ENCODE peak calls at places on chromosomes 11 and 22, in ten cellular contexts. L, V, E, S, W, P, A, N, I and Z are unnamed samples.

GRCh38 chr22:30277547-30278344 is 11.1 kb upstream of the OSM start:
- DNase-seq in A (no peak), E (peak; percentile 53), L (no peak), I (peak; percentile 78), N (peak; percentile 56), V (no peak), P (no peak), S (no peak), W (peak; percentile 64), Z (no peak)

GRCh38 chr11:126408901-126409670 is 53.6 kb downstream of the ST3GAL4 start:
- DNase-seq in I (no peak), E (no peak), V (no peak), N (no peak), L (no peak), S (no peak), A (no peak), P (no peak), W (no peak), Z (no peak)

GRCh38 chr11:57303280-57303989 is 21.3 kb downstream of the TNKS1BP1 start:
- DNase-seq in E (no peak), P (no peak), S (no peak), W (no peak), V (no peak), A (no peak), N (no peak), L (peak; percentile 45), I (no peak), Z (no peak)

GRCh38 chr22:46946383-46946965 is 184.0 kb downstream of the TBC1D22A start:
- DNase-seq in V (no peak), S (no peak), P (no peak), A (no peak), I (peak; percentile 18), N (no peak), E (no peak), L (no peak), W (peak; percentile 12), Z (no peak)

GRCh38 chr22:29339381-29340235 is 24.1 kb upstream of the RASL10A start:
- DNase-seq in W (no peak), P (no peak), S (no peak), N (no peak), L (no peak), E (no peak), I (no peak), A (no peak), V (no peak), Z (no peak)

GRCh38 chr11:62575837-62576236 is 2.1 kb upstream of the EEF1G start:
- DNase-seq in E (no peak), N (no peak), L (no peak), P (no peak), I (no peak), W (no peak), S (no peak), V (no peak), A (no peak), Z (no peak)

GRCh38 chr11:1843796-1844195 is 5.0 kb downstream of the TNNI2 start:
- DNase-seq in V (no peak), L (no peak), A (no peak), W (no peak), I (no peak), N (no peak), P (no peak), E (no peak), S (no peak), Z (no peak)

GRCh38 chr11:85827768-85828639 is 17.1 kb upstream of the SYTL2 start:
- DNase-seq in A (no peak), N (peak; percentile 43), E (peak; percentile 74), L (no peak), I (no peak), V (no peak), S (no peak), W (no peak), P (no peak), Z (no peak)

GRCh38 chr11:69337211-69337721 is 43.3 kb downstream of the MYEOV start:
- DNase-seq in L (no peak), A (no peak), N (no peak), E (no peak), S (no peak), P (no peak), V (no peak), I (peak; percentile 50), W (peak; percentile 71), Z (peak; percentile 24)

GRCh38 chr11:134202661-134203060 is 21.1 kb downstream of the NCAPD3 start:
- DNase-seq in N (no peak), E (no peak), V (no peak), L (no peak), S (no peak), A (no peak), W (no peak), I (no peak), P (no peak), Z (no peak)